ENCODE peak calls at places on chromosomes 13 and 19, in six cellular contexts. L is stimulated activated CD4-positive, alpha-beta T cell treated with anti-CD3 and anti-CD28 coated beads, Interleukin-2, amount 100 ng/mL, for 48 hours; U is AG09319; Q is activated CD4-positive, alpha-beta memory T cell treated with anti-CD3 and anti-CD28 coated beads, Interleukin-2, amount 10 ng/mL, durations not matched to agents 7 days and 5 days; O is omental fat pad; D is CD4-positive, CD25-positive, alpha-beta regulatory T cell. N is an unnamed sample.
A peak's percentile ranks its signal among the peaks of the same experiment; 100 is the strongest.

GRCh38 chr13:25902946-25903345 is 148.9 kb downstream of the SHISA2 start:
- DNase-seq in O (no peak), Q (peak; percentile 38), U (no peak), L (no peak), D (peak; percentile 7), N (no peak)

GRCh38 chr19:8445488-8446001 is 770 bp downstream of the HNRNPM start:
- DNase-seq in O (peak; percentile 40), D (peak; percentile 42), Q (peak; percentile 49), U (no peak), L (peak; percentile 41), N (peak; percentile 70)

GRCh38 chr19:39908803-39909202 is 25.6 kb downstream of the FCGBP start:
- DNase-seq in L (no peak), O (no peak), Q (no peak), D (no peak), U (no peak), N (no peak)

GRCh38 chr19:11446652-11447301 is 11.3 kb downstream of the PRKCSH start:
- DNase-seq in D (no peak), U (no peak), Q (peak; percentile 43), O (no peak), L (peak; percentile 28), N (peak; percentile 92)

GRCh38 chr13:67120872-67121531 is 109.1 kb downstream of the PCDH9 start:
- DNase-seq in L (no peak), O (no peak), Q (no peak), U (no peak), D (no peak), N (no peak)

GRCh38 chr19:40523322-40524047 is 53.2 kb upstream of the SHKBP1 start:
- DNase-seq in D (peak; percentile 57), O (no peak), Q (peak; percentile 62), L (peak; percentile 56), U (no peak), N (peak; percentile 64)

GRCh38 chr13:86681223-86681622 is 882.0 kb upstream of the SLITRK6 start:
- DNase-seq in L (no peak), U (no peak), Q (no peak), D (no peak), O (no peak), N (no peak)

GRCh38 chr13:98284677-98285076 is 107.6 kb upstream of the RNF113B start:
- DNase-seq in D (no peak), Q (no peak), U (no peak), O (no peak), L (no peak), N (no peak)

GRCh38 chr19:29006057-29006735 is 206.8 kb downstream of the UQCRFS1 start:
- DNase-seq in O (no peak), Q (no peak), U (no peak), D (no peak), L (no peak), N (no peak)

GRCh38 chr19:46728693-46729339 is 11.9 kb upstream of the PRKD2 start:
- DNase-seq in U (no peak), L (peak; percentile 76), D (peak; percentile 81), Q (peak; percentile 85), O (peak; percentile 63), N (peak; percentile 81)

GRCh38 chr13:42277618-42278276 is 5.8 kb downstream of the AKAP11 start:
- DNase-seq in Q (no peak), U (no peak), L (no peak), O (no peak), D (no peak), N (no peak)

GRCh38 chr13:21546372-21546771 is 57.6 kb downstream of the MICU2 start:
- DNase-seq in U (no peak), D (no peak), O (no peak), Q (no peak), L (no peak), N (no peak)